ENCODE peak calls at places on chromosomes 5 and 9, in six cellular contexts. P is esophagus squamous epithelium, C is SK-N-SH, U is ovary, F is breast epithelium, M is fibroblast of lung. N is an unnamed sample. For H3K9me3, the result is how much of the 10 kb centered on the place peaks cover.

GRCh38 chr5:38369692-38370091 is 111.3 kb downstream of the EGFLAM start:
- DNase-seq in P (no peak), C (no peak), U (no peak), F (no peak), M (no peak), N (no peak)

GRCh38 chr9:124512806-124513204 is 5.6 kb upstream of the NR5A1 start:
- DNase-seq in P (no peak), C (no peak), U (no peak), F (no peak), M (no peak), N (no peak)

GRCh38 chr9:129333961-129334743 is 156.1 kb upstream of the IER5L start:
- DNase-seq in P (peak), C (peak), U (peak), F (peak), M (peak), N (peak)

GRCh38 chr9:5549671-5550650 is 39.6 kb downstream of the PDCD1LG2 start:
- DNase-seq in P (no peak), C (no peak), U (no peak), F (no peak), M (peak), N (no peak)

GRCh38 chr9:110591526-110591925 is 12.0 kb upstream of the SVEP1 start:
- DNase-seq in P (no peak), C (no peak), U (no peak), F (no peak), M (peak), N (no peak)

GRCh38 chr5:369151-369939 is 47.8 kb downstream of the AHRR start:
- DNase-seq in P (no peak), C (no peak), U (no peak), F (no peak), M (peak), N (no peak)

GRCh38 chr5:35815089-35815936 is 41.4 kb upstream of the IL7R start:
- DNase-seq in P (no peak), C (peak), U (no peak), F (no peak), M (no peak), N (no peak)

GRCh38 chr5:132773114-132773513 is 3.9 kb downstream of the SEPTIN8 start:
- DNase-seq in P (no peak), C (peak), U (no peak), F (no peak), M (no peak), N (no peak)

GRCh38 chr9:120735415-120736126 is 21.3 kb upstream of the MEGF9 start:
- DNase-seq in P (no peak), C (no peak), U (no peak), F (no peak), M (no peak), N (no peak)

GRCh38 chr9:101371813-101372212 is 13.0 kb downstream of the BAAT start:
- DNase-seq in P (no peak), C (no peak), U (no peak), F (no peak), M (no peak), N (no peak)

GRCh38 chr9:92970467-92970923 is 23.2 kb downstream of the FGD3 start:
- DNase-seq in P (no peak), C (no peak), U (no peak), F (peak), M (peak), N (no peak)

GRCh38 chr5:148151872-148152271 is 16.5 kb upstream of the SPINK14 start:
- DNase-seq in P (no peak), C (no peak), U (no peak), F (no peak), M (no peak), N (no peak)

GRCh38 chr5:151202381-151203139 is 21.3 kb downstream of the CCDC69 start:
- DNase-seq in P (no peak), C (no peak), U (no peak), F (no peak), M (peak), N (peak)

GRCh38 chr5:9588254-9588653 is 41.9 kb downstream of the TAS2R1 start:
- DNase-seq in P (no peak), C (no peak), U (no peak), F (no peak), M (no peak), N (no peak)

GRCh38 chr9:100637787-100638186 is 59.9 kb downstream of the CAVIN4 start:
- DNase-seq in P (no peak), C (no peak), U (no peak), F (no peak), M (no peak), N (no peak)

GRCh38 chr5:67042586-67043133 is 153.9 kb downstream of the CD180 start:
- DNase-seq in P (no peak), C (no peak), U (no peak), F (no peak), M (no peak), N (no peak)

GRCh38 chr9:70553718-70554673 is 139.5 kb upstream of the KLF9 start:
- DNase-seq in P (no peak), C (no peak), U (no peak), F (no peak), M (peak), N (no peak)

GRCh38 chr9:83425240-83425639 is 113.0 kb downstream of the FRMD3 start:
- DNase-seq in P (no peak), C (no peak), U (no peak), F (no peak), M (no peak), N (no peak)

GRCh38 chr9:935348-935965 is 41.0 kb upstream of the DMRT3 start:
- DNase-seq in P (no peak), C (peak), U (no peak), F (no peak), M (peak), N (no peak)

GRCh38 chr5:26700759-26701384 is 337.5 kb downstream of the CDH9 start:
- DNase-seq in P (no peak), C (peak), U (no peak), F (no peak), M (peak), N (no peak)

GRCh38 chr5:119302916-119303897 is 52.6 kb upstream of the TNFAIP8 start:
- DNase-seq in P (no peak), C (no peak), U (no peak), F (no peak), M (peak), N (no peak)

GRCh38 chr9:20477940-20478620 is 144.2 kb downstream of the MLLT3 start:
- DNase-seq in P (no peak), C (no peak), U (no peak), F (no peak), M (peak), N (no peak)

GRCh38 chr9:95822583-95823431 is 52.7 kb upstream of the ERCC6L2 start:
- DNase-seq in P (no peak), C (no peak), U (no peak), F (no peak), M (peak), N (no peak)

GRCh38 chr5:2710910-2711309 is 40.6 kb downstream of the IRX2 start:
- DNase-seq in P (no peak), C (no peak), U (no peak), F (no peak), M (no peak), N (no peak)

GRCh38 chr5:149559712-149560111 is 8.5 kb upstream of the CSNK1A1 start:
- DNase-seq in P (no peak), C (no peak), U (no peak), F (no peak), M (no peak), N (no peak)

GRCh38 chr5:7495133-7495521 is 99.2 kb downstream of the ADCY2 start:
- DNase-seq in P (no peak), C (no peak), U (no peak), F (no peak), M (no peak), N (no peak)

GRCh38 chr5:17379188-17379951 is 118.7 kb upstream of the TAF11L2 start:
- DNase-seq in P (no peak), C (peak), U (no peak), F (no peak), M (peak), N (no peak)

GRCh38 chr5:39437469-39437868 is 12.7 kb upstream of the DAB2 start:
- DNase-seq in P (no peak), C (no peak), U (no peak), F (no peak), M (no peak), N (no peak)

GRCh38 chr9:86659413-86660046 is 287.8 kb downstream of the GAS1 start:
- DNase-seq in P (no peak), C (no peak), U (no peak), F (no peak), M (peak), N (no peak)

GRCh38 chr5:102718819-102719218 is 36.3 kb upstream of the PAM start:
- DNase-seq in P (no peak), C (no peak), U (no peak), F (no peak), M (peak), N (no peak)

GRCh38 chr9:3492214-3492613 is 33.6 kb downstream of the RFX3 start:
- DNase-seq in P (no peak), C (no peak), U (no peak), F (no peak), M (no peak), N (no peak)

GRCh38 chr5:141328231-141328630 is 2.1 kb upstream of the PCDHGA1 start:
- DNase-seq in P (no peak), C (no peak), U (no peak), F (no peak), M (no peak), N (no peak)
- H3K9me3 ChIP-seq in P (under half), C (under half), U (under half), F (half or more), M (under half), N (under half)

GRCh38 chr5:5480481-5481111 is 58.1 kb downstream of the ICE1 start:
- DNase-seq in P (no peak), C (no peak), U (no peak), F (no peak), M (no peak), N (no peak)
- H3K4me3 ChIP-seq in P (no peak), C (no peak), U (no peak), F (no peak), M (no peak), N (no peak)

DNA sequence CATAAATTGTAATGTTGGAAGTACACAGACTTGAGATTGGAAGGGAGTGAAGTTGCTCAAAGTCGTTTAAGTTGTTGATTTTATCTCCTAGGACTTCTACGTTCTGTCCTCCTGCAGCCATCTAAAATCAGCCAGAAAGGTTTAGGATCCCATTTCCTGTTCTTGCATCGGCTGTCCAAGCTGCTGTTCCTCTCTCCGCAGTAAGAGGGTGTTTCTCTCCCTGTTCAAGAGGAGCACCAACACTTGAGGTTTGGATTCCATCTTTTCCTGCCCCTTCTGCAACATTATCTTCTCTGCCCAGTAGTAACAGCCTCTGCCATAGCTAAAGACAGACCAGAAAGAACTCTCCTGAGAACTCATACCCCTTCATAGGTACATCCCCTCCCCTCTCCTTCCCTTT is 373.4 kb downstream of the GADD45G start:
- DNase-seq in P (no peak), C (no peak), U (no peak), F (no peak), M (no peak), N (no peak)
- TF ChIP-seq CTCF in P (peak), C (peak), U (no peak), F (no peak), M (peak), N (peak)

GRCh38 chr9:72812622-72813111 is 140.2 kb downstream of the ALDH1A1 start:
- DNase-seq in P (no peak), C (no peak), U (no peak), F (no peak), M (no peak), N (no peak)
- H3K9me3 ChIP-seq in P (under half), C (under half), U (under half), F (under half), M (under half), N (under half)

DNA sequence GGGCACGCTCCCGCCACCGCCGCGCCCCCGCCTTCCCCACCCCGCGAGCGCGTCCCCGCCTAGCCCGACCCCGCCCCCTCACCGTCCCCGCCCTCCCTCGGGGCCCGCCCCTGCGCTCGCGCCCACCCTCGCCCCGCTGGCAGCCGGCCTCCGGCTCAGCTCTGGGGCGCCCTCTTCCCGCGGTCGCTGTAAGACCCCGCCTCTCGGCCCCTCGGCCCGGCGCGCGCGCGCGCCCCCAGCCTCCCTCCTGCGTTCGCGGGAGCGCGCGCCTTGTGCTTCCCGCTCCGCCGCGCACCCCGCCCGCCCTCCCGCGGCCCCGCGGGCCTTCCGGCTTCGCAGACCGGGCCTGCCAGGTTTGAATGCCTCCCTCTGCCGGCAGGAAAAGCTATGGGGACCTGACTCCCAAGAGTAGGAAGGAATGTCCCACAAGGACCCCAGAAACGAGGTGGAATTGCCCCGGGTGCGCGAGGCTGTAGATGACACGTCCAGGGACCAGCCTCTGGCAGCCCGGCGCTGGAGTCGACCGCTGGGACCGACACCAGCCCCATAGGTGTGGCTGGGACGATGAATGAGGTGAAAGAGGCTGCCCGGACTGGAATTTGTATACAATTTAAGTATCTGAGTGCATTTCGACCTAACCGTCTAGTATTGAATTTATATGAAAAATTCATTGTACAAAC is 360 bp upstream of the PTBP3 start:
- DNase-seq in P (peak), C (peak), U (peak), F (peak), M (peak), N (peak)
- H3K4me3 ChIP-seq in P (peak), C (peak), U (peak), F (peak), M (peak), N (peak)

GRCh38 chr5:97375959-97376358 is 192.9 kb upstream of the RIOK2 start:
- DNase-seq in P (no peak), C (no peak), U (no peak), F (no peak), M (no peak), N (no peak)
- TF ChIP-seq CTCF in P (no peak), C (no peak), U (no peak), F (no peak), M (no peak), N (no peak)

DNA sequence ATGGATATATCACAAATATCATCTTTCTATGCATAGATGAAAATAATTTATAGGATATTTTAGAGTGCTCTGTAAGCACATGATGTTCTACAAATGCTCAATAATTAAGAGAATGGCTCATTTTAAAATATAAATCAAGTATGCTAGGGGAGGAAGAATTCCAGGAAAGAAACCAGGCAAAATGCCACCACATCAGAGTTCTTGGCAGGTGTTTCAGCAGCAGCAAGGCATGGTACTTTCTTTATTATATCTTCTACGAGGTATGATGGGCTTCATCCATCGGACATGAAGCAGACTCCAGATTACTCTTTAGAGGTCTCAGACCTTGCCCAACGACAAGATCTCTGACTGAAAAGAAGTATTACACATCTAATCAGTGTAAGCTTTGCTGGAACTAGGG is 316.3 kb upstream of the ARRDC3 start:
- DNase-seq in P (no peak), C (no peak), U (no peak), F (no peak), M (no peak), N (no peak)
- H3K9me3 ChIP-seq in P (under half), C (under half), U (under half), F (under half), M (under half), N (under half)